ENCODE peak calls at places on chromosomes 6 and 20, in five cellular contexts. One of them, this sample, is unnamed.

GRCh38 chr6:12530345-12530744 is 186.2 kb upstream of the PHACTR1 start:
- DNase-seq in uterus: no peak
- DNase-seq in GM12878: no peak
- DNase-seq in Peyer's patch: no peak
- DNase-seq in H54: no peak
- DNase-seq in this sample: no peak

GRCh38 chr6:141107562-141108160 is 1025.1 kb upstream of the GJE1 start:
- DNase-seq in uterus: no peak
- DNase-seq in GM12878: no peak
- DNase-seq in Peyer's patch: no peak
- DNase-seq in H54: no peak
- DNase-seq in this sample: no peak

GRCh38 chr6:146709036-146709622 is 110.4 kb downstream of the ADGB start:
- DNase-seq in H54: no peak
- DNase-seq in Peyer's patch: no peak
- DNase-seq in GM12878: no peak
- DNase-seq in uterus: no peak
- DNase-seq in this sample: no peak

GRCh38 chr6:105179244-105180065 is at the start of gene POPDC3:
- DNase-seq in H54: no peak
- DNase-seq in Peyer's patch: no peak
- DNase-seq in GM12878: no peak
- DNase-seq in uterus: no peak
- DNase-seq in this sample: no peak

GRCh38 chr6:9140861-9141534 is 705.7 kb upstream of the SLC35B3 start:
- DNase-seq in GM12878: no peak
- DNase-seq in Peyer's patch: no peak
- DNase-seq in H54: no peak
- DNase-seq in uterus: no peak
- DNase-seq in this sample: peak

GRCh38 chr20:61055130-61055529 is 196.9 kb upstream of the CDH4 start:
- DNase-seq in H54: no peak
- DNase-seq in uterus: no peak
- DNase-seq in Peyer's patch: peak
- DNase-seq in GM12878: no peak
- DNase-seq in this sample: no peak

GRCh38 chr6:142796571-142796970 is 148.4 kb downstream of the HIVEP2 start:
- DNase-seq in Peyer's patch: no peak
- DNase-seq in GM12878: no peak
- DNase-seq in uterus: no peak
- DNase-seq in H54: no peak
- DNase-seq in this sample: peak

GRCh38 chr6:31308050-31308844 is 36.4 kb upstream of the HLA-C start:
- DNase-seq in GM12878: no peak
- DNase-seq in H54: no peak
- DNase-seq in Peyer's patch: peak
- DNase-seq in uterus: no peak
- DNase-seq in this sample: no peak

GRCh38 chr6:134080171-134080795 is 27.9 kb upstream of the SLC2A12 start:
- DNase-seq in GM12878: no peak
- DNase-seq in H54: no peak
- DNase-seq in uterus: no peak
- DNase-seq in Peyer's patch: peak
- DNase-seq in this sample: no peak

GRCh38 chr20:51634877-51635276 is 92.4 kb upstream of the NFATC2 start:
- DNase-seq in GM12878: no peak
- DNase-seq in uterus: no peak
- DNase-seq in H54: no peak
- DNase-seq in Peyer's patch: no peak
- DNase-seq in this sample: no peak

GRCh38 chr20:31968299-31969126 is 562 bp downstream of the XKR7 start:
- DNase-seq in H54: peak
- DNase-seq in Peyer's patch: peak
- DNase-seq in uterus: peak
- DNase-seq in GM12878: no peak
- DNase-seq in this sample: peak

GRCh38 chr6:117265425-117266266 is at the start of gene VGLL2:
- DNase-seq in Peyer's patch: no peak
- DNase-seq in uterus: no peak
- DNase-seq in GM12878: no peak
- DNase-seq in H54: no peak
- DNase-seq in this sample: no peak

GRCh38 chr20:23774081-23774480 is 23.3 kb upstream of the CST1 start:
- DNase-seq in Peyer's patch: no peak
- DNase-seq in H54: no peak
- DNase-seq in uterus: no peak
- DNase-seq in GM12878: no peak
- DNase-seq in this sample: no peak

GRCh38 chr6:144351741-144352140 is 66.6 kb downstream of the UTRN start:
- DNase-seq in GM12878: no peak
- DNase-seq in Peyer's patch: no peak
- DNase-seq in H54: no peak
- DNase-seq in uterus: no peak
- DNase-seq in this sample: no peak

GRCh38 chr6:93219447-93219846 is 199.9 kb downstream of the EPHA7 start:
- DNase-seq in uterus: no peak
- DNase-seq in Peyer's patch: no peak
- DNase-seq in H54: no peak
- DNase-seq in GM12878: no peak
- DNase-seq in this sample: no peak

GRCh38 chr6:15656145-15656544 is 6.7 kb downstream of the DTNBP1 start:
- DNase-seq in uterus: no peak
- DNase-seq in H54: no peak
- DNase-seq in GM12878: no peak
- DNase-seq in Peyer's patch: no peak
- DNase-seq in this sample: no peak

GRCh38 chr6:36245572-36246031 is 24.3 kb upstream of the PNPLA1 start:
- DNase-seq in uterus: no peak
- DNase-seq in GM12878: no peak
- DNase-seq in Peyer's patch: peak
- DNase-seq in H54: no peak
- DNase-seq in this sample: no peak

GRCh38 chr6:169893624-169894023 is 142.2 kb downstream of the ERMARD start:
- DNase-seq in Peyer's patch: no peak
- DNase-seq in H54: no peak
- DNase-seq in uterus: no peak
- DNase-seq in GM12878: no peak
- DNase-seq in this sample: peak

GRCh38 chr20:2626853-2627541 is 25.4 kb upstream of the NOP56 start:
- DNase-seq in uterus: no peak
- DNase-seq in H54: no peak
- DNase-seq in Peyer's patch: peak
- DNase-seq in GM12878: no peak
- DNase-seq in this sample: no peak

GRCh38 chr6:144131248-144131709 is 19.0 kb upstream of the STX11 start:
- DNase-seq in GM12878: no peak
- DNase-seq in uterus: no peak
- DNase-seq in Peyer's patch: no peak
- DNase-seq in H54: no peak
- DNase-seq in this sample: no peak

GRCh38 chr20:24235224-24235735 is 234.1 kb upstream of the SYNDIG1 start:
- DNase-seq in H54: no peak
- DNase-seq in Peyer's patch: no peak
- DNase-seq in GM12878: no peak
- DNase-seq in uterus: no peak
- DNase-seq in this sample: no peak

GRCh38 chr6:86017236-86017635 is 374.6 kb upstream of the SYNCRIP start:
- DNase-seq in GM12878: peak
- DNase-seq in uterus: no peak
- DNase-seq in Peyer's patch: no peak
- DNase-seq in H54: no peak
- DNase-seq in this sample: no peak

GRCh38 chr6:158610319-158610968 is 34.1 kb downstream of the DYNLT1 start:
- DNase-seq in H54: no peak
- DNase-seq in uterus: no peak
- DNase-seq in Peyer's patch: no peak
- DNase-seq in GM12878: no peak
- DNase-seq in this sample: no peak

GRCh38 chr6:88380618-88381288 is 214.6 kb upstream of the CNR1 start:
- DNase-seq in uterus: no peak
- DNase-seq in H54: no peak
- DNase-seq in GM12878: no peak
- DNase-seq in Peyer's patch: no peak
- DNase-seq in this sample: no peak

GRCh38 chr20:58784321-58785074 is 66.2 kb downstream of the GNAS-AS1 start:
- DNase-seq in Peyer's patch: no peak
- DNase-seq in H54: no peak
- DNase-seq in uterus: no peak
- DNase-seq in GM12878: no peak
- DNase-seq in this sample: no peak

GRCh38 chr6:41594326-41594725 is 43.9 kb upstream of the MDFI start:
- DNase-seq in H54: no peak
- DNase-seq in Peyer's patch: no peak
- DNase-seq in GM12878: no peak
- DNase-seq in uterus: no peak
- DNase-seq in this sample: no peak

GRCh38 chr6:139577991-139578604 is 203.7 kb upstream of the CITED2 start:
- DNase-seq in H54: no peak
- DNase-seq in Peyer's patch: no peak
- DNase-seq in GM12878: no peak
- DNase-seq in uterus: no peak
- DNase-seq in this sample: no peak

GRCh38 chr6:107941627-107942026 is 16.4 kb downstream of the SEC63 start:
- DNase-seq in H54: no peak
- DNase-seq in Peyer's patch: no peak
- DNase-seq in uterus: no peak
- DNase-seq in GM12878: no peak
- DNase-seq in this sample: no peak

GRCh38 chr6:105982761-105983600 is 103.2 kb upstream of the PRDM1 start:
- DNase-seq in H54: no peak
- DNase-seq in uterus: no peak
- DNase-seq in Peyer's patch: no peak
- DNase-seq in GM12878: no peak
- DNase-seq in this sample: no peak

DNA sequence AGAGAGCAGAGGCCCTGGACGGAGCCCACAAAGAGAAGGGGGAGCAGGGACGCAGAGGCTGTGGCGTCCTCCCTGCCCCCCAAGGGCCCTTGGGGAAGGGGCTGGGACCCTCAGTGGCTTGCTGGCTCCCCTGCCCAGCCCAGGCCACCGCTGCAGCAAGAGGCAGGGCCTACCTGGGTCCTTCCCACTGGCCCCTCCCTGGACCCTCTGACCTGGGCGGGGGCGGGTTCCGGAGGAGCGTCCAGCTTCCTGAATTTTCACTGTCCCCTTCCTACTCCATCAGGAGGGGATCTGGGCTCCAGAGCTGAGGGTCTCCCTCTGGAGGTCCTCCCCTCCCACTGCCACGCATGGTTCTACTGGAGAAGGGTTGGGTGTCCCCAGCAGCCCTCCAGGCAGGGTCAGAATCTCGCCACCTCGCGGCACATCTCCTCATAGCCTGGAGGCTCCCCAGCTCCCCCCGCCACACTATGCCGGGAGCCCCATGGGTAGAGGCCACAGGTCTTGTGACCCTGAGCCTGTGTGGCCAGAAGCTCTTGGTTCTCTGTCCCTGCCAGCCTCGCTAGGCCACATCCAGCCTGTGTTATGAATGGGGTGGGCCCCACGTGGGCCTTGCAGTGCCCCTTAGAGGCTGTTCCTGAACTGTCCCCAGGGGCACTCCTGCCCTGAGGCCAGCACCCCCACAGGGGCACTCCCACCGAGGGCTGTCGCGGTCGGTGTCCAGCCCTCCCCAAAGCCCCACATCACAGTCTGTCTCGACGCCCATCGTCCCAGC is 1.0 kb upstream of the SOX18 start:
- DNase-seq in uterus: no peak
- DNase-seq in Peyer's patch: no peak
- DNase-seq in GM12878: no peak
- DNase-seq in H54: no peak
- DNase-seq in this sample: no peak
- TF ChIP-seq POLR2A in uterus: no peak
- TF ChIP-seq POLR2A in Peyer's patch: no peak
- TF ChIP-seq POLR2A in GM12878: no peak
- TF ChIP-seq POLR2A in H54: no peak
- TF ChIP-seq POLR2A in this sample: no peak

GRCh38 chr6:51817832-51818231 is 269.6 kb downstream of the PKHD1 start:
- DNase-seq in H54: no peak
- DNase-seq in uterus: no peak
- DNase-seq in Peyer's patch: no peak
- DNase-seq in GM12878: no peak
- DNase-seq in this sample: no peak
- TF ChIP-seq POLR2A in H54: no peak
- TF ChIP-seq POLR2A in uterus: no peak
- TF ChIP-seq POLR2A in Peyer's patch: no peak
- TF ChIP-seq POLR2A in GM12878: no peak
- TF ChIP-seq POLR2A in this sample: no peak

GRCh38 chr20:44651507-44652373 is at the start of gene ADA:
- DNase-seq in Peyer's patch: peak
- DNase-seq in uterus: peak
- DNase-seq in GM12878: no peak
- DNase-seq in H54: peak
- DNase-seq in this sample: no peak
- TF ChIP-seq POLR2A in Peyer's patch: no peak
- TF ChIP-seq POLR2A in uterus: peak
- TF ChIP-seq POLR2A in GM12878: peak
- TF ChIP-seq POLR2A in H54: peak
- TF ChIP-seq POLR2A in this sample: no peak

DNA sequence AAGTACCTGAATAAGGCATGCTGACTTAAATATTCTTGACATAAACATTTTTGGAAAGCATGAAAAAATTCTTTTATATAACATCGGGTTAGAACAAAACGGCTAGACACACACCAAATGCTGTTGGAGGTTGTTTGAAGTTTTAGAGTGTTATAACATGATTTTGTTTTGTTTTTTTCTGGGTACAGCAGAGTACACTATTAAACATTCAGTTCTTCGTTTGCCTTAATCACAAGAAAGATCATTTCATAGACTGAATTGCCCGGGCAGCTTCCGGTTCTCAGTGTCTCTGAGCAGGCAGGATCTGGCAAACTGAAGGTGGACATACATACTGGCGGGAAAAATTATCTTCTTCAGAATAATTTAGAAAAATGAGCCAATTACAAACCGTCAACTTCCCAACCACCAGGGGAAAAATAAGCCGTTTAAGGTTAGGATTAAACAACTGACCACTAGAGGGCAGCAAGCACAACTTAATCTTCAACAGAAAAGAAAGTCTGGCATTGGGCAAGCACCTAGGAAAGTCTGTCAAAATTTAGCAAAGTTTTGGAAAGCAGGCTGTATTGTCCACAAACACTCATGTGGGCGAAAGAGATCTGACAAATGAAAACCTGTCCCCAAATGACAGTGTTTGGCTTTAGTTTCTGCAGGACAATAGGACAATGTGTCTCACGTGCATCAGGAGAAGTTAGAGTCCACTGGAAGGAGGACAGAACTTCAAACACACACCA is 15.0 kb downstream of the ZNF217 start:
- DNase-seq in GM12878: peak
- DNase-seq in Peyer's patch: peak
- DNase-seq in H54: peak
- DNase-seq in uterus: peak
- DNase-seq in this sample: peak
- TF ChIP-seq POLR2A in GM12878: no peak
- TF ChIP-seq POLR2A in Peyer's patch: no peak
- TF ChIP-seq POLR2A in H54: no peak
- TF ChIP-seq POLR2A in uterus: no peak
- TF ChIP-seq POLR2A in this sample: no peak

This sample was measured in lower leg skin.